ENCODE peak calls at places on chromosome 14, in five cellular contexts. S is H1, I is mesendoderm, L is neuronal stem cell, F is IMR-90. T is an unnamed sample.

GRCh38 chr14:63295991-63296630 is 22.6 kb downstream of the GPHB5 start:
- DNase-seq in I (no peak), F (peak), L (no peak), S (no peak), T (no peak)

GRCh38 chr14:55624913-55625312 is 44.9 kb downstream of the KTN1 start:
- DNase-seq in F (no peak), I (no peak), L (no peak), S (no peak), T (no peak)

GRCh38 chr14:45044638-45045037 is 39.3 kb upstream of the PRPF39 start:
- DNase-seq in F (no peak), I (no peak), L (no peak), S (no peak), T (no peak)

GRCh38 chr14:20469242-20469889 is at the start of gene PNP:
- DNase-seq in L (peak), I (peak), S (peak), F (peak), T (peak)

GRCh38 chr14:91084516-91084915 is 24.1 kb upstream of the RPS6KA5 start:
- DNase-seq in L (no peak), I (peak), F (no peak), S (no peak), T (no peak)

GRCh38 chr14:102697125-102697900 is 79.9 kb upstream of the TRAF3 start:
- DNase-seq in L (no peak), I (no peak), F (no peak), S (no peak), T (no peak)

GRCh38 chr14:52951730-52952481 is 1.1 kb upstream of the FERMT2 start:
- DNase-seq in I (peak), L (no peak), F (peak), S (no peak), T (peak)

GRCh38 chr14:34539407-34540180 is at the start of gene EAPP:
- DNase-seq in S (peak), F (peak), L (peak), I (peak), T (peak)

GRCh38 chr14:36105401-36105800 is 71.1 kb downstream of the PTCSC3 start:
- DNase-seq in L (peak), F (no peak), I (peak), S (no peak), T (no peak)

GRCh38 chr14:89227490-89227834 is 189.6 kb downstream of the FOXN3 start:
- DNase-seq in L (no peak), F (no peak), S (no peak), I (no peak), T (no peak)

GRCh38 chr14:21991130-21991529 is 317.5 kb upstream of the OR4E1 start:
- DNase-seq in L (no peak), F (no peak), S (no peak), I (no peak), T (no peak)

GRCh38 chr14:58131386-58131785 is 20.6 kb downstream of the ARMH4 start:
- DNase-seq in I (peak), S (no peak), L (no peak), F (peak), T (no peak)

GRCh38 chr14:55077691-55078151 is 26.3 kb downstream of the MAPK1IP1L start:
- DNase-seq in F (peak), L (no peak), I (no peak), S (no peak), T (peak)

GRCh38 chr14:50085570-50086315 is 30.6 kb downstream of the VCPKMT start:
- DNase-seq in S (no peak), L (no peak), F (peak), I (peak), T (no peak)

GRCh38 chr14:70096866-70097265 is 91.9 kb downstream of the SLC8A3 start:
- DNase-seq in I (peak), S (no peak), L (no peak), F (peak), T (no peak)

GRCh38 chr14:45891417-45892080 is 638.5 kb upstream of the MIS18BP1 start:
- DNase-seq in I (peak), S (peak), F (no peak), L (peak), T (no peak)

GRCh38 chr14:25032092-25032784 is 17.7 kb downstream of the STXBP6 start:
- DNase-seq in L (no peak), S (no peak), I (peak), F (no peak), T (no peak)

GRCh38 chr14:26709019-26709418 is 111.2 kb upstream of the NOVA1 start:
- DNase-seq in S (no peak), L (no peak), F (no peak), I (no peak), T (no peak)

GRCh38 chr14:42911642-42912041 is 1305.0 kb downstream of the LRFN5 start:
- DNase-seq in I (peak), S (no peak), L (no peak), F (peak), T (no peak)

GRCh38 chr14:28488658-28489057 is 277.9 kb upstream of the FOXG1 start:
- DNase-seq in F (no peak), I (no peak), S (no peak), L (no peak), T (no peak)

GRCh38 chr14:29810657-29811056 is 117.0 kb downstream of the PRKD1 start:
- DNase-seq in I (no peak), L (no peak), S (no peak), F (no peak), T (no peak)

GRCh38 chr14:91835197-91835919 is 32.0 kb downstream of the TC2N start:
- DNase-seq in I (peak), S (no peak), F (no peak), L (no peak), T (no peak)

GRCh38 chr14:34029921-34030334 is 79.1 kb upstream of the EGLN3 start:
- DNase-seq in F (no peak), I (peak), L (no peak), S (no peak), T (no peak)

GRCh38 chr14:106831322-106831720 is 1304.9 kb downstream of the TMEM121 start:
- DNase-seq in S (no peak), I (peak), L (no peak), F (no peak), T (peak)

GRCh38 chr14:50233335-50234250 is 2.2 kb upstream of the SOS2 start:
- DNase-seq in F (no peak), I (no peak), S (no peak), L (no peak), T (peak)

GRCh38 chr14:42715316-42715715 is 1108.6 kb downstream of the LRFN5 start:
- DNase-seq in S (no peak), F (peak), I (no peak), L (no peak), T (no peak)

GRCh38 chr14:45201908-45202307 is 51.1 kb downstream of the MIS18BP1 start:
- DNase-seq in L (no peak), F (no peak), S (no peak), I (peak), T (no peak)

GRCh38 chr14:85622106-85622505 is 92.2 kb downstream of the FLRT2 start:
- DNase-seq in L (no peak), I (no peak), S (no peak), F (no peak), T (no peak)

GRCh38 chr14:65446159-65446558 is 33.6 kb downstream of the FUT8 start:
- DNase-seq in L (no peak), S (no peak), F (peak), I (peak), T (no peak)

GRCh38 chr14:21308479-21309237 is 28.8 kb downstream of the RPGRIP1 start:
- DNase-seq in F (peak), L (peak), I (peak), S (peak), T (peak)

GRCh38 chr14:101508196-101508947 is 52.9 kb upstream of the DIO3 start:
- DNase-seq in F (no peak), S (no peak), L (no peak), I (no peak), T (no peak)

GRCh38 chr14:90730367-90730766 is 85.9 kb downstream of the TTC7B start:
- DNase-seq in I (no peak), L (no peak), F (no peak), S (no peak), T (no peak)

GRCh38 chr14:60723218-60724079 is 702 bp downstream of the SIX4 start:
- DNase-seq in L (peak), I (peak), S (no peak), F (peak), T (peak)

DNA sequence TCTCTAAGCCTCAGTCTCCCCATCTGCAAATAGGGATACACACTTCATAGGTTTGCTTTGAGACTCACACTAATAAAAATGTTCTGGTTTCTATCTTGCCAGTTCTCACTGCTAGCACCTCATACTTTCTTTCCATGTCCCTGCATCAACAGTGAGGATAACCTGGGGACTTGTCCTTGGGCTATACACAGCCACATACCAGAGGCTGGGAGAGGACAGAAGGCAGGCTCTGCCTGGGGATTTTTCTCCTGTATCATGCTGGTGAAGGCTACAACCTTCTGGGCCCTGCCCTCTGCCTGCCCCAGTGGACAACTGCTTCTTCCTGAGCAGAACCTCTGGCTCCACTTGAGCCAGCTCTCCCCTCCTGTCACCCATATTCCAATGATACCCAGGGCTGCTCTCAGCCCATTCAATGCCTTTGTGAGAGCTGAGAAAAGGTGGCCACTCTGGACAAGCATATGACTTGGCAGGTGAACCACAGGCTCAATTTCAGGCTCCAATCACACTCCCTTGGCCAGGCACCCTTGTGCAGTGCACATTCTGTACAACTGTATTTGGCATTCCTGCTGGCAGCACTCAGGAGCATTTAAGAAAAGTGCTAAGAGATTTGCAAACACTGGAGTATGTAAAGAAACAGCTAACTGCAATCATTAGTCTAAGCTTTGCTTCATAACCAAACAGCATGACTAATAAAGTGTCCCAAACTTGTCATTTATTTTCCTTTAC is 135.8 kb upstream of the VRK1 start:
- DNase-seq in I (no peak), L (no peak), S (no peak), F (no peak), T (peak)
- H3K18ac ChIP-seq in I (no peak), L (no peak), S (no peak), F (no peak), T (no peak)

GRCh38 chr14:76112889-76113611 is 38.7 kb upstream of the GPATCH2L start:
- DNase-seq in I (peak), L (peak), F (no peak), S (no peak), T (no peak)
- H3K4me3 ChIP-seq in I (no peak), L (no peak), F (no peak), S (no peak), T (no peak)

GRCh38 chr14:23548351-23549318 is 2.9 kb downstream of the ZFHX2 start:
- DNase-seq in F (peak), I (peak), S (no peak), L (no peak), T (no peak)
- H2AK5ac ChIP-seq in F (peak), I (no peak), S (peak), L (no peak), T (no peak)

GRCh38 chr14:56794557-56795283 is 15.6 kb downstream of the OTX2 start:
- DNase-seq in I (peak), S (no peak), L (no peak), F (no peak), T (no peak)
- H3K18ac ChIP-seq in I (peak), S (peak), L (peak), F (no peak), T (no peak)

GRCh38 chr14:51660720-51661119 is 9.0 kb downstream of the FRMD6 start:
- DNase-seq in F (no peak), S (no peak), L (no peak), I (no peak), T (no peak)

GRCh38 chr14:51666070-51666469 is 14.4 kb downstream of the FRMD6 start:
- DNase-seq in I (no peak), L (no peak), F (no peak), S (no peak), T (no peak)

GRCh38 chr14:51661504-51661903 is 9.8 kb downstream of the FRMD6 start:
- DNase-seq in F (peak), S (no peak), I (no peak), L (no peak), T (no peak)

GRCh38 chr14:51666831-51667230 is 15.1 kb downstream of the FRMD6 start:
- DNase-seq in I (no peak), F (no peak), L (no peak), S (no peak), T (no peak)

DNA sequence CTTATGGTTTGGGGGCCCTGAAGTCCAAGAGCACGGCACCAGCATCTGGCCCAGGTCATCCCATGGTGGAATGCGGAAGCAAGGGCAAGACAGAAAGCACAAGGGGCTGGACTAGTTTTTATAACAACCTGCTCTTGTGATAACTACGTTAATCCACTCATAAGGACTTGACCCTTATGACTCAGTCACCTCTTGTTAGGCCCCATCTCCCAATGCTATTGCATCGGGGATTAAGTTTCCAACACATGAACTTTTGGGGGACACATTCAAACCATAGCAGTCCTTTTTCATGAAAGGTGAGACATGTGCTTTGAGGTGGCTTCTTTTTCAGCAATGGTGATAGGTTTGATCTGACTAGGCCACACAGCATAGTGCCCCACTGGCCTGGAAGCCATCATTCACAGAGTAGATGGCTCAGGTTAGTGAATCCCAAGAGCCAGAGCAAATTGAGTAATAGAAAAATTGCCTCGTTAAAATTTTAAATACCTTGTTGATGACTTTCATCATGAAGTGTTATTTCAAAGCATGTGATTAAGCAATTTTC is 12.1 kb downstream of the FRMD6 start:
- DNase-seq in L (no peak), F (no peak), I (no peak), S (no peak), T (no peak)
- H3K4me3 ChIP-seq in L (no peak), F (no peak), I (no peak), S (no peak), T (no peak)

GRCh38 chr14:72616294-72616693 is 277.6 kb downstream of the DPF3 start:
- DNase-seq in S (no peak), L (no peak), I (no peak), F (peak), T (no peak)
- H2AK5ac ChIP-seq in S (no peak), L (no peak), I (no peak), F (peak), T (peak)

DNA sequence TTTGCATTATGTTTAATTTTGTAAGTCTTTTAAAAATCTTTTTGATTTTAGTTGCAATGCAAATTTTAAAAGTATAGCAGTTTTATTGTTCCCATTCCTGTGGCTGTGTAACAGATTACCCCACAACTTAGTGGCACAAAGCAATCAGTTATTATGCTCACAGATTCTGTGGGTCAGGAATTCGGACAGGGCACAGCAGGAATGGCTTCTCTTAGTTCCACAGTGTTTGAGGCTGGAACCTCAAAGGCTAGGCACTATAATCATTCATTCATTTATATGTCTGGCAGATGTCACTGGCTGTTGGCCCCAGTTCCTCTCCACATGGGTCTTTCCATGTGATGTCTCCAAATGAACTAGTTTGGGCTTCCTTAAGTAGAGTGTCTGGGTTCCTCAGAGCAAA is 193.3 kb downstream of the RAD51B start:
- DNase-seq in F (no peak), I (no peak), L (no peak), S (no peak), T (no peak)
- H3K18ac ChIP-seq in F (no peak), I (no peak), L (no peak), S (no peak), T (no peak)

DNA sequence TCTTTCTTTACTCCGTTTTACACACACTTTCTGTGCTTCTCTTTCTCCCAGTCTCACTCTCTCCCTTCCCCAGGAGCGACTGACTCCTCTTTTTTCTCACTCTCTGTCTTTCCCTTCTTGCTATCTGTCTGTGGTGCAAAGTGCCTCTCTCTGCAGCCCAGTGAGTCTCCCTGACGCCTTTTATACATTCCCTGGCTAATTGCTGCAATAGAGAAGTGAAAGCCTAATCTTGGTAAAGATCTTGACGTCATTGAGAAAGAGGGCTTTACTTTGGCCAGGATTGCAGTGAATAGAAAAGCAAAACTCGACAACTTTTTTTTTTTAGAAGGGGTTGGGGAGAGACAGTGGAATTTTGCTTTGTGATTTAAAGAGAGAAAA is 710 bp upstream of the DIO2 start:
- DNase-seq in S (no peak), F (peak), I (peak), L (peak), T (peak)
- H3K4me3 ChIP-seq in S (no peak), F (peak), I (no peak), L (no peak), T (no peak)

GRCh38 chr14:95272057-95272456 is 47.7 kb downstream of the CLMN start:
- DNase-seq in S (no peak), I (peak), L (no peak), F (no peak), T (no peak)
- H2AK5ac ChIP-seq in S (no peak), I (peak), L (no peak), F (no peak), T (peak)

GRCh38 chr14:68693926-68694325 is 98.9 kb downstream of the ZFP36L1 start:
- DNase-seq in I (no peak), F (no peak), L (no peak), S (no peak), T (no peak)
- H3K18ac ChIP-seq in I (no peak), F (peak), L (no peak), S (no peak), T (no peak)